ENCODE peak calls at places on chromosomes 4 and X, in six cellular contexts. W is LoVo, K is left lung, Z is GM12891, R is natural killer cell, N is bronchial epithelial cell. I is an unnamed sample.

GRCh38 chrX:40297949-40298539 is 200.3 kb upstream of the BCOR start:
- DNase-seq in W (no peak), K (no peak), Z (no peak), R (no peak), N (no peak), I (no peak)

GRCh38 chr4:165185448-165185847 is 21.9 kb upstream of the KLHL2 start:
- DNase-seq in W (no peak), K (no peak), Z (no peak), R (no peak), N (no peak), I (no peak)

GRCh38 chr4:108060686-108061321 is 71.1 kb downstream of the HADH start:
- DNase-seq in W (no peak), K (no peak), Z (no peak), R (no peak), N (no peak), I (no peak)

GRCh38 chr4:42152507-42153504 is at the start of gene BEND4:
- DNase-seq in W (no peak), K (no peak), Z (no peak), R (no peak), N (no peak), I (no peak)

GRCh38 chr4:93199492-93199891 is 629.1 kb upstream of the ATOH1 start:
- DNase-seq in W (peak; percentile 39), K (no peak), Z (peak; percentile 2), R (no peak), N (peak; percentile 56), I (peak; percentile 63)

GRCh38 chr4:113880240-113881028 is 99.0 kb downstream of the ARSJ start:
- DNase-seq in W (no peak), K (no peak), Z (no peak), R (no peak), N (no peak), I (no peak)

GRCh38 chr4:181225616-181226261 is 1017.5 kb upstream of the TENM3 start:
- DNase-seq in W (no peak), K (no peak), Z (no peak), R (no peak), N (no peak), I (no peak)

GRCh38 chr4:23970193-23970850 is 80.5 kb upstream of the PPARGC1A start:
- DNase-seq in W (no peak), K (no peak), Z (no peak), R (no peak), N (no peak), I (no peak)

GRCh38 chr4:139815646-139816601 is 150.3 kb downstream of the MGST2 start:
- DNase-seq in W (no peak), K (no peak), Z (no peak), R (no peak), N (peak; percentile 52), I (peak; percentile 67)

GRCh38 chr4:2258091-2259035 is 3.5 kb downstream of the MXD4 start:
- DNase-seq in W (no peak), K (peak; percentile 73), Z (no peak), R (peak; percentile 15), N (no peak), I (no peak)

GRCh38 chrX:112760697-112761096 is 79.9 kb downstream of the AMOT start:
- DNase-seq in W (no peak), K (no peak), Z (no peak), R (no peak), N (no peak), I (no peak)